ENCODE peak calls at places on chromosomes 12 and 14, in five cellular contexts. N is Calu3, U is heart left ventricle, C is RWPE1, D is omental fat pad. B is an unnamed sample.

GRCh38 chr14:64069634-64070359 is 217.0 kb downstream of the SYNE2 start:
- DNase-seq in N (no peak), U (no peak), C (no peak), D (no peak), B (no peak)

GRCh38 chr12:26823391-26823790 is 9.6 kb downstream of the ITPR2 start:
- DNase-seq in N (no peak), U (no peak), C (no peak), D (no peak), B (no peak)

GRCh38 chr12:27279836-27280235 is 35.8 kb downstream of the STK38L start:
- DNase-seq in N (no peak), U (no peak), C (no peak), D (no peak), B (no peak)

GRCh38 chr14:71166434-71166833 is 259.2 kb downstream of the PCNX1 start:
- DNase-seq in N (no peak), U (no peak), C (no peak), D (no peak), B (no peak)

GRCh38 chr12:107145397-107145796 is 52.0 kb upstream of the CRY1 start:
- DNase-seq in N (no peak), U (no peak), C (peak), D (no peak), B (no peak)

GRCh38 chr14:71130491-71131179 is 223.4 kb downstream of the PCNX1 start:
- DNase-seq in N (peak), U (no peak), C (no peak), D (no peak), B (no peak)

GRCh38 chr14:61516957-61517356 is 178.4 kb upstream of the HIF1A start:
- DNase-seq in N (no peak), U (no peak), C (no peak), D (no peak), B (no peak)

GRCh38 chr12:26750531-26751171 is 82.3 kb downstream of the ITPR2 start:
- DNase-seq in N (no peak), U (no peak), C (no peak), D (no peak), B (no peak)

GRCh38 chr14:94355191-94355794 is 32.2 kb upstream of the SERPINA6 start:
- DNase-seq in N (peak), U (peak), C (no peak), D (no peak), B (no peak)
- TF ChIP-seq CTCF in N (no peak), U (peak), C (no peak), D (no peak), B (no peak)

DNA sequence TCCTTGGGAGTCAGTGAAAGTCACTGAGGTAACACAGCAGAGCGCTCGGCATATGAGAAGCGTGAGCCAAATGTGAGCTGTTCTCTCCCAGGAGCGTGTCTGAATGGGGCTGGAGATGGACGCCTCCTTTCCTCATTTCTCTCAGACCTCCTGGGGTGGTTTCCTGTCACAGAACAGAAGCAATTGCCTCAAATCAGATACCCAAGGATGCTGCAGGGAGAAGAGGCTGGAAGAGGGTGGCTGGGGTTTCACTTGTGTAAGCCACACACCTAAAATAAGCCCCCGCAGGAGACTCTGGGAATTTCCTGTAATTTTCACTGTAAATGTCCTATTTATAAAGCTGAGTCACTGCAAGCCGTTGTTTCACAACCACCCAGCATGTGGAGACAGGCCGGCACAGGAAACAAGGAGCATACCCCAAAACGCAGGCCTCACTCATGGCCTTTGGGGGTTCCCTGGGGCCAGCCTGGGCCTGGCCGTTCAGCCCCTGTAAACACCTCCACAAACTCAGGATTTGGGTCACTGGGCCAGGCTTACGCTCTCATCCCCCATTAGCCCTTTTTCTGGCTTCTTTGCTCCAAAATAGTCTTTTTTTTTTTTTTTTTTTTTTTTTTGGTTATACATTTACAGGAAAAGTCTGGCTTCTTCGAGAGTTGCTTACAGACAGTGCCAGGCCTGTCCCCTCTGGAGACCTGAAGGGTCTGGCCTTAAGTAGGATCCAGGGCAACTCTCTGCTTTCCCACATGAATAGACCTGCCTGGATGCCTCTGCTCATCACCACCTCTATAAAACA is 55.3 kb downstream of the VCPKMT start:
- DNase-seq in N (peak), U (peak), C (peak), D (peak), B (no peak)
- TF ChIP-seq CTCF in N (no peak), U (no peak), C (no peak), D (no peak), B (no peak)

DNA sequence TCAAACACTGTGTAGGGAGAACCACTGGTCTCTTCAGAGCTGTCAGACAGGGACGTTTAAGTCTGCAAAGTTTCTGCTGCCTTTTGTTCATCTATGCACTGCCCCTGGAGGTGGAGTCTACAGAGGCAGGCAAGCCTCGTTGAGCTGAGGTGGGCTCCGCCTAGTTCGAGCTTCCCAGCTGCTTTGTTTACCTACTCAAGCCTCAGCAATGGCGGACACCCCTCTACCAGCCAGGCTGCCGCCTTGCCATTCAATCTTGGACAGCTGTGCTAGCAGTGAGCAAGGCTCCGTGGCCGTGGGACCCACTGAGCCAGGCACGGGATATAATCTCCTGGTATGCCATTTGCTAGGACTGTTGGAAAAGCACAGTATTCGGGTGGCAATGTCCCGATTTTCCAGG is 24.6 kb upstream of the YBX3 start:
- DNase-seq in N (no peak), U (no peak), C (no peak), D (no peak), B (no peak)
- TF ChIP-seq CTCF in N (no peak), U (no peak), C (no peak), D (no peak), B (no peak)

DNA sequence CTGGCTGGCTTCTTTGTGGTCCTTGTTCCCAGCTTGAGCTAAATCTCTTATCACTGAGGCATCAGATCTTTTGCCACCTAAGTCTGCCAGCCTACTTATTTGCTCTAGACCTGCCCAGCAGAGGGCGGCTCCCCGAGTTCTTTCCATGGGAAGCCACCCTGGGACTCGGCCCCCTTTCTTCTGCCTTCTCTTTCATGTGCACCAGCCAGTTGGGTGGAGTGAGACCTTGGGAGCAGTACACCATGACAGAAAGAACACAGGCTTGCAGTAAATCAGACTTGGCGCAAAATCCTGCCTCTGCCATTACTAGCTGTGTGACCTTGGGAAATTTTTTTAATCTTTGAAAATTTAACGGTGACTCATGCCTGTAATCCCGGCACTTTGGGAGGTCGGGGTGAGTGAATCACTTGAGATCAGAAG is 7.4 kb downstream of the SMAGP start:
- DNase-seq in N (peak), U (no peak), C (no peak), D (no peak), B (no peak)
- TF ChIP-seq CTCF in N (no peak), U (peak), C (peak), D (no peak), B (peak)

GRCh38 chr12:102053062-102053349 is 8.8 kb downstream of the WASHC3 start:
- DNase-seq in N (no peak), U (no peak), C (no peak), D (no peak), B (no peak)

GRCh38 chr12:102054345-102054744 is 7.4 kb downstream of the WASHC3 start:
- DNase-seq in N (no peak), U (no peak), C (no peak), D (no peak), B (no peak)

GRCh38 chr12:102050660-102051430 is 10.9 kb downstream of the WASHC3 start:
- DNase-seq in N (no peak), U (no peak), C (no peak), D (no peak), B (no peak)

GRCh38 chr12:102051431-102051965 is 10.3 kb downstream of the WASHC3 start:
- DNase-seq in N (no peak), U (no peak), C (no peak), D (no peak), B (no peak)

DNA sequence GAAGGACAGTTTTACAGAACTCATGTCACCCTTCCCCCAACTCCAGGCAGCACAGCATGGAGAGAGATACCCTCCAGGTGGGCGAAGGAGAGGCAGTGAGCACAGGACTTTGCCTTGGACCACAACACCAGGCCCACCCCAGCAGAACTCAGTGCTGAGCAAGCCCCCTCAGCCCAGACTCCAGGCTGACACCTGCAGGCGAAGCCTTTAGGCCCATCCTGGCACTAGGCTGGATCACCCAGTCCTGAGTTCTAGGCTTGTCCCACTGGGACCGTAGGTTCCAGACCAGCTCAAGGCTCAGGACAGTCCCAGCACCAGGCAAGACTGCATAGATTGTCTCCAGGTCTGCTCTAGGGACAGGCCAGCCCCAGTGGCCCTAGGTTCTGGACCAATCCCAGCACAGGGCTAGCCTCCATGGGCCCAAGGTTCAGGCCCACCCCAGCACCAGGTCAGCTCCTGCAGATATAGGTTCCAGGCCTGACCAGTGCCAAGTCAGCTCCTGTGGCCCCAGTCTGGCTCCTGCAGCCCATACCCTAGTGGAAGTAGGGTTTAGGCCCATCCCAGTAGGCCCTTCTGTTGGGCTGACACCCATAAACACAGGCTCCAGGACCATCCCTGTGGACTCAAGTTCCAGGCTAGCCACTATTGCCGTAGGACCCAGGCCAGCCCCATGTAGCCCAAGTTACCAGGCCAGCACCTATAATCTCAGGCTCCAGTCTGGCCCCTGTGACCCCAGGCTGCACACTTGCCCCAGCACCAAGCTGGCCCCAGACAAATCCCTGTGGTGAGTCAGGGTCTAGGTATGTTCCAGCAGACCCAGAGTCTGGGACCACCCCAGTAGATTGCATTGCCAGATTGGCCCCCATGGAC is 9.4 kb downstream of the WASHC3 start:
- DNase-seq in N (no peak), U (no peak), C (no peak), D (no peak), B (no peak)
- TF ChIP-seq CTCF in N (no peak), U (no peak), C (no peak), D (no peak), B (no peak)

GRCh38 chr12:54569072-54569471 is 19.4 kb downstream of the PPP1R1A start:
- DNase-seq in N (no peak), U (no peak), C (no peak), D (no peak), B (no peak)
- TF ChIP-seq CTCF in N (no peak), U (no peak), C (no peak), D (no peak), B (no peak)

GRCh38 chr14:89845346-89845745 is 109.2 kb downstream of the EFCAB11 start:
- DNase-seq in N (no peak), U (no peak), C (no peak), D (no peak), B (no peak)

GRCh38 chr14:89844508-89844907 is 110.0 kb downstream of the EFCAB11 start:
- DNase-seq in N (no peak), U (no peak), C (no peak), D (no peak), B (no peak)

GRCh38 chr14:89849931-89850330 is 104.6 kb downstream of the EFCAB11 start:
- DNase-seq in N (no peak), U (no peak), C (no peak), D (no peak), B (no peak)

GRCh38 chr14:89851031-89851430 is 103.5 kb downstream of the EFCAB11 start:
- DNase-seq in N (no peak), U (no peak), C (no peak), D (no peak), B (no peak)

DNA sequence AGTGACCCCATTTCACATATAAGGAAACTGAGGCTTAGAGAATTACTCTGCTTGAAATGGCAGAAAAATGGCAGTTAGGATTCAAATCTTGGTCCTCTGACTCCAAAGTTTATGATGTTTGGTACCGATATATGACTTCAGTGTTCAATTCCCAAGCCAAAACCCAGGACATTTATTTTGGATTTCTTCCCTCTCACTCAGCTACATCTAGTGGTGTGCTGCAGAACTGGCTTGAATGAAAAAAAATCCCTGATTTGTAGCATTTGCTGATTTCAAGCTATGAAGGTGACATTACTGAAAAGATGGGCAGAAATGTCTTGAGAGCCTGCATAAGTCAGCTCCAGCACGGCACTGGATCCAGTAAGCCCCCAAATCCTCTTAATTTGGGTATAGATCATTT is 106.4 kb downstream of the EFCAB11 start:
- DNase-seq in N (no peak), U (no peak), C (no peak), D (no peak), B (no peak)
- TF ChIP-seq CTCF in N (no peak), U (peak), C (no peak), D (no peak), B (no peak)